ENCODE peak calls at places on chromosome 18, in seven cellular contexts. O is aorta, G is left ventricle myocardium inferior, J is fibroblast of lung, R is tibial artery, I is IMR-90, K is HAP-1. A is an unnamed sample. For H3K4me1, the result is how much of the 10 kb centered on the place peaks cover.

GRCh38 chr18:22175326-22175725 is 5.9 kb downstream of the GATA6 start:
- DNase-seq in O (no peak), G (no peak), J (no peak), R (no peak), I (no peak), K (no peak), A (no peak)

GRCh38 chr18:62107881-62108280 is 79.0 kb downstream of the PIGN start:
- DNase-seq in O (no peak), G (no peak), J (peak), R (no peak), I (no peak), K (no peak), A (no peak)

GRCh38 chr18:26089247-26090129 is 925 bp downstream of the SS18 start:
- DNase-seq in O (no peak), G (no peak), J (peak), R (no peak), I (peak), K (peak), A (no peak)

GRCh38 chr18:26386002-26386401 is 159.8 kb downstream of the TAF4B start:
- DNase-seq in O (no peak), G (no peak), J (peak), R (no peak), I (peak), K (no peak), A (no peak)

GRCh38 chr18:32980896-32981295 is 208.1 kb upstream of the KLHL14 start:
- DNase-seq in O (no peak), G (no peak), J (peak), R (no peak), I (no peak), K (no peak), A (no peak)

GRCh38 chr18:1013951-1014350 is 109.3 kb downstream of the ADCYAP1 start:
- DNase-seq in O (no peak), G (no peak), J (no peak), R (no peak), I (no peak), K (no peak), A (no peak)

GRCh38 chr18:40672590-40672989 is 1282.4 kb upstream of the PIK3C3 start:
- DNase-seq in O (no peak), G (no peak), J (no peak), R (no peak), I (no peak), K (no peak), A (no peak)

GRCh38 chr18:27413495-27414401 is 228.6 kb upstream of the CHST9 start:
- DNase-seq in O (no peak), G (no peak), J (peak), R (peak), I (no peak), K (no peak), A (no peak)

GRCh38 chr18:27073404-27073830 is 111.7 kb downstream of the CHST9 start:
- DNase-seq in O (no peak), G (no peak), J (no peak), R (no peak), I (no peak), K (no peak), A (no peak)

GRCh38 chr18:45589559-45590041 is 25.7 kb upstream of the SLC14A2 start:
- DNase-seq in O (no peak), G (peak), J (peak), R (no peak), I (peak), K (no peak), A (no peak)

GRCh38 chr18:12041561-12041960 is 52.1 kb upstream of the ANKRD62 start:
- DNase-seq in O (no peak), G (no peak), J (peak), R (no peak), I (peak), K (no peak), A (no peak)

GRCh38 chr18:45834303-45834702 is 8.8 kb downstream of the SIGLEC15 start:
- DNase-seq in O (no peak), G (no peak), J (no peak), R (no peak), I (no peak), K (no peak), A (no peak)

GRCh38 chr18:77571743-77572142 is 322.1 kb downstream of the GALR1 start:
- DNase-seq in O (no peak), G (no peak), J (no peak), R (no peak), I (no peak), K (no peak), A (no peak)

GRCh38 chr18:50092250-50092780 is 102.6 kb downstream of the MYO5B start:
- DNase-seq in O (no peak), G (no peak), J (no peak), R (no peak), I (no peak), K (peak), A (no peak)

GRCh38 chr18:66754335-66754734 is 150.4 kb upstream of the CDH19 start:
- DNase-seq in O (no peak), G (no peak), J (no peak), R (no peak), I (no peak), K (no peak), A (no peak)

GRCh38 chr18:13653746-13654455 is 72.5 kb downstream of the FAM210A start:
- DNase-seq in O (no peak), G (no peak), J (no peak), R (no peak), I (no peak), K (no peak), A (no peak)

GRCh38 chr18:21177742-21178305 is 64.2 kb upstream of the GREB1L start:
- DNase-seq in O (no peak), G (no peak), J (no peak), R (no peak), I (no peak), K (no peak), A (no peak)

GRCh38 chr18:79982736-79983135 is 5.6 kb downstream of the TXNL4A start:
- DNase-seq in O (no peak), G (no peak), J (peak), R (no peak), I (peak), K (no peak), A (no peak)

GRCh38 chr18:57869228-57869627 is 66.1 kb upstream of the ATP8B1 start:
- DNase-seq in O (no peak), G (no peak), J (peak), R (no peak), I (no peak), K (no peak), A (no peak)

GRCh38 chr18:59143441-59143840 is 3.8 kb downstream of the SEC11C start:
- DNase-seq in O (no peak), G (no peak), J (no peak), R (no peak), I (peak), K (no peak), A (no peak)

GRCh38 chr18:60568211-60568610 is 195.6 kb upstream of the MC4R start:
- DNase-seq in O (no peak), G (no peak), J (no peak), R (no peak), I (no peak), K (no peak), A (no peak)

DNA sequence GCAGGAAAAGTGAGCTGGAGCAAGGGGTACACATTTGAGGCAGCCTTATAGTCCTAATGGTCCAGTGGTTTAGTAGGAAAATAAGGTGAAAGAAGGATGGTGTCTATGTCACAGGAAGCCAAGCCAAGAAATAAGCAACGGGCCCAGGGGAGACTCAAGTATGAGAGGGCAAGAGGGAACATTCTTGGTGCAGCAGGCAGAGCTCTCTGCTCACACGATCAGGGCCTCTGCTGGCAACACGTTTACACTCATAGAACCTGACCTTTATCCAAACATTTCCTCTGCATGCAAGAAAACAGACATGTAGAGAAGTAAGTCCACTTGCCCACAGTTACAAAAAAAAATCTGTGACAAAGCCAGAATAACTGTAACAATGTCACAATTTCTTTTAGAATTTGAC is 32.6 kb upstream of the LRRC30 start:
- DNase-seq in O (no peak), G (no peak), J (no peak), R (no peak), I (no peak), K (no peak), A (no peak)
- H3K4me1 ChIP-seq in O (under half), G (under half), J (under half), R (under half), I (under half), K (under half), A (under half)

DNA sequence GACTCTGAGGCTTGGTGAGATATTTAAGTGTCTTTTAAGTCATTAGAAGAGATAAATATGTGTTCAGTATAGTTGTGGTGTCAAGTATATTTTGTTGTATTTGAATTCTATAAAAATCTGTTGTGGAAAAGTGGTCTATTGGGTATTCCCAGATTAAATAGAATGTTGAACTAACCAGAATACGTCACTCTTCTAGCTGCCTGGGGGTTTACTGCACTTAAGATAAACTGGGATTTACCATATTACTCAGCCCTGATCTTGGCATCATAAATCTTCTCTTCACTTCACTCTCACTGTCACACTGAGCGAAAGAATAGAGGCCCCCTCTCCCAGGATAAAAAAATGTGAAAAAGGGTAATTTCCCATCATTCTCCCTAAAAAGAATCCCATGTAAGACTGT is 129.8 kb downstream of the BCL2 start:
- DNase-seq in O (no peak), G (no peak), J (no peak), R (no peak), I (no peak), K (no peak), A (no peak)
- H3K4me1 ChIP-seq in O (under half), G (half or more), J (under half), R (under half), I (under half), K (under half), A (under half)

DNA sequence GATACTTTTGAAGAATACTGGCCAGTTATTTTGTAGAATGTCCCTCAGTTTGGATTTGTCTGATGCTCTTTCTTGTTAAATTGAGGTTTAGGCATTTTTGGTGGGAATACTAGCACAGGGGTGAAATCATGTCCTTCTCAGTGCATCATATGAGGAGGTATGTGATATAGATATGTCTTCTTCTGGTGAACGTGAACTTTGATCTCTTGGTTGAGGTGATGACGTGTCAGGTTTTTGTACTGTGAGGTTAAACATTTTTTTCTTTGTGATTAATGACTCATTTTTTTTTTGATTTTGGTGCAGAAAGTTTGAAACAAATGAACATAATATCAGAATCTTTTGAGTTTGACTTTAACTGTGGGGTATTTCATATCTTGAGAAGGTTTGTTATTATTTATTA is 11.0 kb downstream of the ZNF407 start:
- DNase-seq in O (no peak), G (no peak), J (no peak), R (no peak), I (no peak), K (no peak), A (no peak)
- H3K4me1 ChIP-seq in O (under half), G (under half), J (under half), R (under half), I (under half), K (under half), A (under half)

GRCh38 chr18:29156531-29156930 is 979.6 kb upstream of the CDH2 start:
- DNase-seq in O (no peak), G (no peak), J (no peak), R (no peak), I (no peak), K (no peak), A (no peak)
- H3K4me1 ChIP-seq in O (under half), G (under half), J (under half), R (under half), I (under half), K (under half), A (under half)

GRCh38 chr18:48926420-48926857 is 24.3 kb downstream of the SMAD7 start:
- DNase-seq in O (peak), G (no peak), J (no peak), R (no peak), I (no peak), K (no peak), A (no peak)

GRCh38 chr18:48928787-48929186 is 22.0 kb downstream of the SMAD7 start:
- DNase-seq in O (peak), G (peak), J (peak), R (peak), I (peak), K (no peak), A (peak)

GRCh38 chr18:48924621-48925601 is 25.9 kb downstream of the SMAD7 start:
- DNase-seq in O (peak), G (no peak), J (no peak), R (no peak), I (no peak), K (no peak), A (no peak)

GRCh38 chr18:48929212-48929612 is 21.6 kb downstream of the SMAD7 start:
- DNase-seq in O (no peak), G (no peak), J (no peak), R (no peak), I (peak), K (no peak), A (no peak)

DNA sequence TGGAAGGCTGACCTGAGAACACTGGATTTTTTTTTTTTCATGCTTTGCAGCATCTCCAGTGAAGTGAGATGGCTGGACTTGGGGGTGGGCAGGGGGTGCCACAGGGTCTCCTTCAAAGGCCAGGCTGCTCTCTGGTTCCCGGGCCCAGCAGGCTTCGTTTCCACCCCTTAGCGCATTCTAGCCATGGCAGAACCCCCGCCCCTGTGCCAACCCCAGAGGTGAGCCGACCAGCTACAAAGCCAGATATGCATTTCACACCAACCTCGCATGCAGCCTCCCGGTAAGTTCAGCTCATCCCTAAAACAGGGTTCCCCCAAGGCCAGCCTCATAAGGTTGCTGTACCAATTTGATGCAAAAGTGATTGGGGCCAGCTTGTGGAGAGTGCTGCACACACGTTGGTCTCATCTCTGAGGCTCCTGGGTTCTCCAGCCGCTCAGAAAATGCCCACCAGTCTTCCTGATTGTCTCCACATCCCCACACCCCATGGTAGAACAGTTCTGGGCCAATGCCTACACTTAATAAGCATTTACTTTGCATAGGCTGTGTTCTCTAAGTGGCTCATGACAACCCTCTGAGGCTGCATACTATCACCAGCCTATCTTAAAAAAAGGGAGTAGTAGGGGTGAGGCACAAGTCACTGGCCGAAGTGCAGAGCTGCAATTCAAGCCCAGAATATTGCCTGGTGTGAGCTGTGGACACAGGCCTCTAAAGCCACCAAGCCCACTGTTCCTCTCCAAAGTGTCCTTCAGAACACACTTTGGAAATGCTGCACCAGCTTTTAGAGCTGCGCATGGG is 23.3 kb downstream of the SMAD7 start:
- DNase-seq in O (peak), G (no peak), J (no peak), R (no peak), I (no peak), K (no peak), A (no peak)
- H3K4me1 ChIP-seq in O (under half), G (half or more), J (half or more), R (half or more), I (half or more), K (under half), A (half or more)

GRCh38 chr18:10056506-10056905 is 142.7 kb downstream of the VAPA start:
- DNase-seq in O (no peak), G (no peak), J (no peak), R (peak), I (no peak), K (no peak), A (no peak)
- H3K4me1 ChIP-seq in O (under half), G (half or more), J (under half), R (under half), I (under half), K (under half), A (under half)

DNA sequence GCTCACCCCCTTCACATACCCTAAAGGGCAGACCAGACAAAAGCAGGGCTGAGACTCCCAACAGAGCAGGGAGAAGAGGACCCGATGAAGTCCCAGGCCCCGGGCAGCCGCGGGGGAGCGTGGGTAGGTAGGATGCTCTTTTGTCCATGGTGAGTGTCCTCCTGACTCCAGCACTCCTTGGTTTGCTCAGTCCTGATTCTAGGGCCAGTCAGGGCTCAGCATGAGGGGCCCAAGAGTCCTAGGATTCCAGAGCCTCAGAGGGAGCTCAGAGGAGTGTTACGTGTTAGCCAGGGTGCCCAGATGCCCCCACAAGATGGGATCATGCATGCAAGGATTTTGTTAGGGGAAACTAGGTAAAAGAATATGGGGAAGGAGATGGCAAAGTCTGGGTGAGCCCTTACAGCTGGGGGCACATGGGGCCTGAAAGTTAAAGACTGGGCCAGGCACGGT is 64.8 kb downstream of the SMAD7 start:
- DNase-seq in O (no peak), G (no peak), J (no peak), R (no peak), I (no peak), K (no peak), A (no peak)
- H3K4me1 ChIP-seq in O (under half), G (under half), J (under half), R (under half), I (under half), K (under half), A (under half)